ENCODE peak calls at places on chromosome 9, in seven cellular contexts. K, A, O, M, F, R and Y are unnamed samples.

GRCh38 chr9:81479573-81479972 is 209.8 kb downstream of the TLE1 start:
- DNase-seq in K (no peak), A (no peak), O (no peak), M (no peak), F (no peak), R (no peak), Y (no peak)

GRCh38 chr9:96691326-96691725 is 36.2 kb upstream of the PRXL2C start:
- DNase-seq in K (no peak), A (no peak), O (no peak), M (no peak), F (no peak), R (no peak), Y (no peak)

GRCh38 chr9:100525563-100525962 is 52.3 kb upstream of the CAVIN4 start:
- DNase-seq in K (no peak), A (no peak), O (no peak), M (no peak), F (no peak), R (no peak), Y (no peak)

GRCh38 chr9:69134412-69134811 is 39.7 kb upstream of the TJP2 start:
- DNase-seq in K (no peak), A (no peak), O (no peak), M (no peak), F (no peak), R (no peak), Y (no peak)

GRCh38 chr9:37732086-37732744 is 21.4 kb upstream of the TRMT10B start:
- DNase-seq in K (no peak), A (no peak), O (no peak), M (no peak), F (peak; percentile 84), R (no peak), Y (no peak)

GRCh38 chr9:92734931-92735906 is 29.4 kb downstream of the BICD2 start:
- DNase-seq in K (no peak), A (no peak), O (no peak), M (no peak), F (peak; percentile 45), R (no peak), Y (no peak)

GRCh38 chr9:116870566-116870965 is 183.5 kb downstream of the TRIM32 start:
- DNase-seq in K (no peak), A (peak; percentile 77), O (peak; percentile 75), M (no peak), F (peak; percentile 32), R (no peak), Y (no peak)

GRCh38 chr9:111412280-111412679 is 71.9 kb downstream of the ECPAS start:
- DNase-seq in K (no peak), A (no peak), O (no peak), M (no peak), F (no peak), R (no peak), Y (no peak)

GRCh38 chr9:137318565-137318964 is 16.5 kb upstream of the NRARP start:
- DNase-seq in K (no peak), A (no peak), O (no peak), M (no peak), F (peak; percentile 29), R (no peak), Y (no peak)

GRCh38 chr9:35518981-35519679 is 29.2 kb downstream of the RUSC2 start:
- DNase-seq in K (no peak), A (peak; percentile 73), O (no peak), M (peak; percentile 73), F (no peak), R (no peak), Y (peak; percentile 73)

GRCh38 chr9:110036286-110036685 is 171.7 kb downstream of the C9orf152 start:
- DNase-seq in K (no peak), A (no peak), O (no peak), M (no peak), F (no peak), R (no peak), Y (peak; percentile 43)

DNA sequence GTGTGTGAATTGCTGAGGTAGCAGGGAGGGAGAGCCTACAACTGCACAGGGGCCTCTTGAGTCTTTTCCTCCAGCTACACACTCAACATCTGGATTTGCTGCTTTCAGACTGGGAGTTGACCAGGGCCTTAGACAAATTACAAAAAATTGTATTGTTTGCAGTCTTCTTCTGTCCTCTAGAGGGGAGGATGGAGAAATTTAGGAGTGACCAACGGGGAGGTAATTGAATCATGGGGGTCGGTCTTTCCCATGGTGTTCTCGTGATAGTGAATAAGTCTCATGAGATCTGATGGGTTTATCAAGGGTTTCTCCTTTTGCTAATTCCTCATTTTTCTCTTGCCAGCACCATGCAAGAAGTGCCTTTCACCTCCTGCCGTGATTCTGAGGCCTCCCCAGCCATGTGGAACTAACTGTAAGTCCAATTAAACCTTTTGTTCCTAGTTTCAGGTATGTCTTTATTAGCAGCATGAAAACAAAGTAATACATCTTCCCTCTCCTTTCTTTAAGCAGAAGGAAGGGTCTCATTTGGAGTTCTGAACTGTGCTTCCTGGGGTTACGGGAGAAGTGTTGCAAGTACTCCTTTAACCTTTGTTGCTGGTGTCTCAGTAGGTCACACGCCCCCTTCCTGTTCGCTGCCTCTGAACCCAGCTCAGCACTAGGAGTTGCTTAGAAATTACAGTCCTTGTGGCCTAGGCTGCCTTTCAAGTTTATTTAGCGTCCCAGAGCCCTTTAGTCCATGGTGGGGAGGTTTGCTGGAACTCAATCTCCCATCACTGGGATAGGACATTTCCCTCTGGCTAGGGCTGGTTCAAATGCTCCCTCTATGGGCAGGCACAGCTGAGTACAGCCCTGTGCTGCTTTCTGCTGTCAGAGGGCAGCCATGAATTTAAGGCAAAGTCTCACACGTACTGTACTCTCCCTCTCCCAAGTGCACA is 4.4 kb downstream of the IFNA8 start:
- DNase-seq in K (no peak), A (no peak), O (no peak), M (no peak), F (no peak), R (no peak), Y (no peak)
- TF ChIP-seq CTCF in K (no peak), A (no peak), O (peak; percentile 10), M (no peak), F (no peak), R (peak; percentile 28), Y (peak; percentile 24)

DNA sequence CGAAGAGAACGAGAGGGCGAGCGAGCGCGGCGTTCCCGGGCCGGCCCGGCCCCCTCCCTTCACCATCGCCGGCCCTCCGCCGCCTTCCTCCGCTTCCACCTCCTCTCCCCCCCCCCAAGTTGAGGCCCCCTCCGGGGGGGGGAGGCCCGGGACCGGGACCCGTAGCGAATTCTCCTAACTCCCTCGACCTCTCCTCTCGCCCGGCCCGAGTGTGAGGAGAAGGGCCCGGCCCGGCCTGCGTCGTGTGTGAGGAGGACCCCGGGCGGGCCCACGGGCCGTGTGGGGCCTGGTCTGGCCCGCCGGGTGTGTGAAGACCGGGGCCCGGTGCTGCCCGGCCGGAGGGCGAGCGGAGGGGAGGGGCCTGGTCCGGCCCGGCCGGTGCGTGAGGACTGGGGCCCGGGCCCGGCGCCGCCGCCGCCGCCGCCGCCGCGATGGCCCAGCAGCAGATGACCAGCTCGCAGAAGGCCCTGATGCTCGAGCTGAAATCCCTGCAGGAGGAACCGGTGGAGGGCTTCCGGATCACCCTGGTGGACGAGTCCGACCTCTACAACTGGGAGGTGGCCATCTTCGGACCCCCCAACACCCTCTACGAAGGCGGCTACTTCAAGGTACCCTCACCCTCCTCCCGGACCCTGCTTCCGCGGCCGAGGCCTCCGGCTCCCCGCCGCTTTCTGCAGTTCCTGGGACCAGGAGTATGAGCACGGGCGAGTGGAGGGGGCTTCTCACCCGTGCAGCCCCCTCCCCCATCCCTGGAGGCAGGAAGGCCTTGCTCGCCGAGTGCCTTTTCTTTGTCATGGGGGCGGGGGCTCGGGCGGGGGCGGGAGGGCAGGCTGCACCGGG is 587 bp downstream of the UBE2R2 start:
- DNase-seq in K (no peak), A (peak; percentile 85), O (peak; percentile 60), M (peak; percentile 78), F (peak; percentile 84), R (peak; percentile 62), Y (peak; percentile 68)
- TF ChIP-seq CTCF in K (no peak), A (no peak), O (no peak), M (no peak), F (peak; percentile 40), R (peak; percentile 43), Y (peak; percentile 43)

GRCh38 chr9:18390393-18390792 is 83.6 kb upstream of the ADAMTSL1 start:
- DNase-seq in K (no peak), A (no peak), O (no peak), M (no peak), F (no peak), R (no peak), Y (peak; percentile 74)
- TF ChIP-seq CTCF in K (no peak), A (no peak), O (no peak), M (no peak), F (no peak), R (no peak), Y (no peak)

GRCh38 chr9:135562235-135562745 is 734 bp downstream of the PAEP start:
- DNase-seq in K (no peak), A (no peak), O (no peak), M (no peak), F (no peak), R (no peak), Y (no peak)

GRCh38 chr9:135565636-135566035 is 4.1 kb downstream of the PAEP start:
- DNase-seq in K (no peak), A (no peak), O (no peak), M (no peak), F (no peak), R (no peak), Y (no peak)

GRCh38 chr9:135565141-135565628 is 3.6 kb downstream of the PAEP start:
- DNase-seq in K (no peak), A (no peak), O (no peak), M (no peak), F (no peak), R (no peak), Y (no peak)

GRCh38 chr9:135563039-135563476 is 1.5 kb downstream of the PAEP start:
- DNase-seq in K (no peak), A (no peak), O (no peak), M (no peak), F (no peak), R (no peak), Y (no peak)

DNA sequence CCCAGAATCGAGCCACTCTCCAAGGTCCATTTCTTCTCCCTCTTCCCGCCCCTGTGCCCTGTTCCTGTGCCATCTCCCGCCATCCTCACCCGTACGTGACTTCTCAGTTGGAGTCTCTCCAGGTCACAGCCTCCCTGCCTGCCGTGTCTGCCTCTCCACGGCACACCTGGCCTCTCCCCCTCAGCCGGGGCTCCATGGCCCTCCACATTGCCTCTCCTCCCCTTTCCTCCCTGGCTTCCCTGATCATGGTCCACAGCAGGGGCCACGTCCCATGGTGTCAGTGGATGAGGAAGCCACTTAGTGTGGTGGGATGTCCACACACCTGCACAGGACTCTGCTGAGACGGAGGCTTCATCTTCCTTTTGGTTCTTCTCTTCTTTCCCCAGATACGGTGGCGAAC is 2.3 kb downstream of the PAEP start:
- DNase-seq in K (no peak), A (no peak), O (no peak), M (no peak), F (no peak), R (no peak), Y (no peak)
- TF ChIP-seq CTCF in K (no peak), A (no peak), O (no peak), M (no peak), F (no peak), R (no peak), Y (no peak)

GRCh38 chr9:130042931-130043653 is at the start of gene FNBP1:
- DNase-seq in K (no peak), A (peak; percentile 74), O (peak; percentile 65), M (peak; percentile 89), F (peak; percentile 99), R (peak; percentile 74), Y (peak; percentile 76)
- TF ChIP-seq CTCF in K (no peak), A (no peak), O (no peak), M (no peak), F (no peak), R (no peak), Y (no peak)